ENCODE peak calls at places on chromosomes 11 and 22, in seven cellular contexts. C is A549; H is HT1080; L is activated gamma-delta T cell; Y is NCI-H1436; R is activated T-cell treated with anti-CD3 and anti-CD28 coated beads, Interleukin-2, amount 50 U/mL, for 72 hours; A is AG10803. U is an unnamed sample.

GRCh38 chr11:66907751-66908173 is 50.4 kb downstream of the PC start:
- DNase-seq in C (no peak), H (no peak), L (no peak), Y (no peak), R (no peak), A (no peak), U (no peak)

GRCh38 chr11:515131-515530 is 8.1 kb upstream of the RNH1 start:
- DNase-seq in C (no peak), H (no peak), L (no peak), Y (no peak), R (no peak), A (no peak), U (no peak)

GRCh38 chr11:43943931-43944751 is 1.7 kb downstream of the C11orf96 start:
- DNase-seq in C (no peak), H (no peak), L (no peak), Y (no peak), R (peak; percentile 74), A (no peak), U (no peak)

GRCh38 chr11:12079726-12080556 is 30.4 kb upstream of the MICAL2 start:
- DNase-seq in C (peak; percentile 96), H (peak; percentile 99), L (no peak), Y (no peak), R (no peak), A (peak; percentile 98), U (peak; percentile 94)

GRCh38 chr11:5349550-5349949 is 1.8 kb upstream of the OR51B6 start:
- DNase-seq in C (no peak), H (no peak), L (no peak), Y (no peak), R (no peak), A (no peak), U (no peak)

GRCh38 chr11:104968856-104969776 is 742 bp upstream of the CASP4 start:
- DNase-seq in C (no peak), H (no peak), L (no peak), Y (peak; percentile 5), R (no peak), A (peak; percentile 48), U (peak; percentile 82)

GRCh38 chr11:9977554-9977953 is 313.7 kb downstream of the SWAP70 start:
- DNase-seq in C (no peak), H (peak; percentile 25), L (no peak), Y (no peak), R (no peak), A (no peak), U (no peak)

GRCh38 chr11:102026217-102026616 is 21.0 kb upstream of the CFAP300 start:
- DNase-seq in C (no peak), H (no peak), L (no peak), Y (no peak), R (no peak), A (no peak), U (no peak)

GRCh38 chr22:46731246-46732040 is 6.6 kb downstream of the CERK start:
- DNase-seq in C (no peak), H (no peak), L (no peak), Y (no peak), R (no peak), A (peak; percentile 39), U (no peak)

GRCh38 chr11:102924851-102925380 is 30.6 kb downstream of the MMP13 start:
- DNase-seq in C (no peak), H (peak; percentile 49), L (no peak), Y (no peak), R (no peak), A (no peak), U (no peak)

GRCh38 chr22:24474649-24475048 is 20.5 kb upstream of the UPB1 start:
- DNase-seq in C (no peak), H (no peak), L (no peak), Y (no peak), R (no peak), A (peak; percentile 8), U (no peak)

GRCh38 chr11:126716456-126717083 is 284.0 kb downstream of the KIRREL3 start:
- DNase-seq in C (peak; percentile 40), H (peak; percentile 55), L (no peak), Y (peak; percentile 19), R (peak; percentile 39), A (peak; percentile 37), U (no peak)

GRCh38 chr22:35400335-35400680 is 368 bp downstream of the MCM5 start:
- DNase-seq in C (no peak), H (no peak), L (no peak), Y (peak; percentile 1), R (peak; percentile 28), A (no peak), U (no peak)

GRCh38 chr22:44330188-44330726 is 17.5 kb upstream of the SHISAL1 start:
- DNase-seq in C (no peak), H (no peak), L (no peak), Y (no peak), R (no peak), A (no peak), U (no peak)

GRCh38 chr11:75450826-75451783 is 18.1 kb upstream of the KLHL35 start:
- DNase-seq in C (no peak), H (no peak), L (no peak), Y (no peak), R (peak; percentile 55), A (no peak), U (no peak)

GRCh38 chr11:73274722-73275380 is 2.7 kb downstream of the P2RY6 start:
- DNase-seq in C (no peak), H (no peak), L (no peak), Y (no peak), R (no peak), A (no peak), U (peak; percentile 63)

GRCh38 chr11:74043450-74043849 is 34.6 kb upstream of the UCP3 start:
- DNase-seq in C (no peak), H (no peak), L (no peak), Y (no peak), R (no peak), A (no peak), U (no peak)

GRCh38 chr11:45332486-45332934 is 46.4 kb upstream of the SYT13 start:
- DNase-seq in C (peak; percentile 29), H (peak; percentile 23), L (no peak), Y (peak; percentile 43), R (peak; percentile 32), A (peak; percentile 23), U (no peak)